ENCODE peak calls at places on chromosome 1, in four cellular contexts. J, Z, X and O are unnamed samples.
A peak's percentile ranks its signal among the peaks of the same experiment; 100 is the strongest.

GRCh38 chr1:228337031-228337564 is 69.5 kb downstream of the TRIM11 start:
- DNase-seq in J (no peak), Z (no peak), X (no peak), O (no peak)

GRCh38 chr1:166156674-166157073 is 10.1 kb downstream of the FAM78B start:
- DNase-seq in J (no peak), Z (no peak), X (no peak), O (no peak)

GRCh38 chr1:227764019-227764391 is 28.8 kb downstream of the SNAP47 start:
- DNase-seq in J (no peak), Z (no peak), X (no peak), O (no peak)

GRCh38 chr1:184283999-184284398 is 102.8 kb upstream of the C1orf21 start:
- DNase-seq in J (no peak), Z (no peak), X (no peak), O (no peak)

GRCh38 chr1:43653339-43653738 is 3.4 kb downstream of the KDM4A start:
- DNase-seq in J (no peak), Z (peak; percentile 17), X (no peak), O (peak; percentile 31)

GRCh38 chr1:5379176-5379759 is 613.0 kb downstream of the NPHP4 start:
- DNase-seq in J (no peak), Z (no peak), X (no peak), O (no peak)

GRCh38 chr1:157994704-157995540 is 1.5 kb downstream of the KIRREL1 start:
- DNase-seq in J (no peak), Z (peak; percentile 29), X (no peak), O (no peak)

GRCh38 chr1:202247837-202248795 is 54.5 kb downstream of the LGR6 start:
- DNase-seq in J (no peak), Z (no peak), X (no peak), O (no peak)

GRCh38 chr1:205915354-205915990 is 27.8 kb downstream of the SLC26A9 start:
- DNase-seq in J (no peak), Z (peak; percentile 57), X (no peak), O (no peak)

GRCh38 chr1:63799324-63799723 is 25.5 kb downstream of the ROR1 start:
- DNase-seq in J (no peak), Z (no peak), X (no peak), O (no peak)

GRCh38 chr1:156581661-156582387 is 2.3 kb downstream of the TTC24 start:
- DNase-seq in J (no peak), Z (no peak), X (no peak), O (peak; percentile 76)

GRCh38 chr1:57276916-57277315 is 146.9 kb downstream of the DAB1 start:
- DNase-seq in J (no peak), Z (no peak), X (no peak), O (no peak)

GRCh38 chr1:21503706-21504377 is 5.4 kb upstream of the ALPL start:
- DNase-seq in J (no peak), Z (peak; percentile 53), X (no peak), O (no peak)

GRCh38 chr1:243751506-243751905 is 98.5 kb downstream of the AKT3 start:
- DNase-seq in J (no peak), Z (peak; percentile 19), X (no peak), O (no peak)

GRCh38 chr1:86069757-86070145 is 86.8 kb downstream of the COL24A1 start:
- DNase-seq in J (no peak), Z (no peak), X (no peak), O (no peak)

GRCh38 chr1:149916193-149916926 is 1.3 kb downstream of the SV2A start:
- DNase-seq in J (no peak), Z (no peak), X (no peak), O (no peak)

GRCh38 chr1:10973552-10973951 is 38.9 kb upstream of the TARDBP start:
- DNase-seq in J (no peak), Z (no peak), X (no peak), O (no peak)

GRCh38 chr1:83511327-83511726 is 487.6 kb downstream of the TTLL7 start:
- DNase-seq in J (no peak), Z (no peak), X (no peak), O (no peak)

GRCh38 chr1:203765029-203765837 is at the start of gene LAX1:
- DNase-seq in J (peak; percentile 80), Z (peak; percentile 59), X (no peak), O (peak; percentile 90)

GRCh38 chr1:99268021-99268420 is 3.7 kb downstream of the PLPPR4 start:
- DNase-seq in J (no peak), Z (peak; percentile 38), X (no peak), O (no peak)

GRCh38 chr1:151935154-151935553 is 25.8 kb upstream of the THEM4 start:
- DNase-seq in J (no peak), Z (peak; percentile 58), X (no peak), O (no peak)

GRCh38 chr1:163120372-163120771 is 51.2 kb downstream of the RGS4 start:
- DNase-seq in J (no peak), Z (no peak), X (no peak), O (no peak)

GRCh38 chr1:205782627-205783470 is 7.6 kb upstream of the RAB29 start:
- DNase-seq in J (no peak), Z (no peak), X (no peak), O (peak; percentile 55)